ENCODE peak calls at places on chromosomes 7 and 10, in five cellular contexts. H is right atrium auricular region, K is HCT116, A is stomach, M is GM23338. U is an unnamed sample. For H3K4me1, the result is how much of the 10 kb centered on the place peaks cover.

GRCh38 chr7:149883049-149883439 is 9.3 kb downstream of the ATP6V0E2 start:
- DNase-seq in K (no peak), M (no peak), A (no peak), H (no peak), U (no peak)

GRCh38 chr10:30028006-30028441 is 31.4 kb downstream of the JCAD start:
- DNase-seq in M (no peak), H (peak), A (peak), K (no peak), U (peak)

GRCh38 chr10:47031251-47031952 is 120.2 kb downstream of the PTPN20 start:
- DNase-seq in K (peak), M (peak), H (peak), A (no peak), U (no peak)

GRCh38 chr7:1595027-1595426 is 25.2 kb upstream of the PSMG3 start:
- DNase-seq in K (no peak), H (no peak), M (no peak), A (no peak), U (no peak)

GRCh38 chr7:101901661-101902491 is 84.5 kb downstream of the CUX1 start:
- DNase-seq in A (no peak), H (no peak), M (no peak), K (no peak), U (no peak)

GRCh38 chr10:131911451-131911850 is 10.6 kb downstream of the PPP2R2D start:
- DNase-seq in A (no peak), K (no peak), M (no peak), H (no peak), U (no peak)

GRCh38 chr7:66669088-66669487 is 40.4 kb downstream of the KCTD7 start:
- DNase-seq in K (no peak), H (peak), M (no peak), A (no peak), U (no peak)

GRCh38 chr7:96299496-96299895 is 22.4 kb downstream of the SLC25A13 start:
- DNase-seq in H (no peak), A (no peak), K (no peak), M (no peak), U (no peak)

GRCh38 chr10:2839081-2839725 is 228.1 kb upstream of the PFKP start:
- DNase-seq in H (no peak), K (no peak), M (peak), A (no peak), U (peak)

GRCh38 chr7:88758355-88759215 is 915 bp upstream of the ZNF804B start:
- DNase-seq in M (peak), K (no peak), H (no peak), A (no peak), U (no peak)

GRCh38 chr10:112804036-112804435 is 146.0 kb upstream of the TCF7L2 start:
- DNase-seq in M (peak), A (peak), H (no peak), K (no peak), U (no peak)

GRCh38 chr7:8430643-8431042 is 2.8 kb upstream of the NXPH1 start:
- DNase-seq in K (no peak), A (no peak), H (no peak), M (no peak), U (no peak)

GRCh38 chr10:86207226-86207625 is 159.4 kb downstream of the GRID1 start:
- DNase-seq in K (no peak), H (no peak), M (no peak), A (no peak), U (no peak)

GRCh38 chr10:84214612-84215235 is 10.6 kb downstream of the LRIT2 start:
- DNase-seq in K (peak), H (no peak), M (peak), A (no peak), U (peak)

GRCh38 chr7:8189615-8190014 is 72.4 kb downstream of the ICA1 start:
- DNase-seq in A (no peak), M (peak), H (no peak), K (no peak), U (no peak)

GRCh38 chr10:93796167-93796566 is 38.4 kb downstream of the LGI1 start:
- DNase-seq in M (no peak), H (no peak), K (no peak), A (no peak), U (no peak)

GRCh38 chr10:38027992-38028391 is 17.5 kb downstream of the ZNF33A start:
- DNase-seq in H (no peak), A (no peak), M (no peak), K (peak), U (no peak)

GRCh38 chr7:148849393-148850098 is 34.5 kb downstream of the EZH2 start:
- DNase-seq in M (no peak), H (no peak), K (no peak), A (no peak), U (no peak)

GRCh38 chr7:141475678-141476077 is 75.5 kb upstream of the AGK start:
- DNase-seq in K (no peak), M (no peak), A (no peak), H (no peak), U (no peak)

GRCh38 chr7:114711244-114711643 is 210.7 kb upstream of the MDFIC start:
- DNase-seq in A (no peak), K (no peak), M (no peak), H (no peak), U (no peak)

GRCh38 chr10:59361659-59362183 is 628 bp downstream of the FAM13C start:
- DNase-seq in H (no peak), K (no peak), M (no peak), A (no peak), U (no peak)

GRCh38 chr7:151904270-151904669 is 27.4 kb upstream of the PRKAG2 start:
- DNase-seq in M (no peak), K (no peak), A (no peak), H (no peak), U (no peak)

GRCh38 chr10:3623746-3624145 is 161.3 kb downstream of the KLF6 start:
- DNase-seq in K (no peak), A (no peak), M (peak), H (no peak), U (no peak)

GRCh38 chr10:110010076-110011069 is 2.6 kb downstream of the ADD3 start:
- DNase-seq in M (no peak), H (no peak), K (no peak), A (no peak), U (peak)

GRCh38 chr7:36763084-36763807 is 39.0 kb upstream of the AOAH start:
- DNase-seq in A (no peak), M (peak), H (no peak), K (no peak), U (no peak)

GRCh38 chr7:86785641-86786040 is 141.9 kb downstream of the GRM3 start:
- DNase-seq in M (no peak), H (no peak), K (no peak), A (no peak), U (no peak)

GRCh38 chr7:1010226-1010625 is 27.2 kb downstream of the CYP2W1 start:
- DNase-seq in M (no peak), A (no peak), K (no peak), H (no peak), U (no peak)

GRCh38 chr7:118844748-118845147 is 620.2 kb downstream of the ANKRD7 start:
- DNase-seq in M (no peak), K (no peak), H (no peak), A (no peak), U (no peak)

GRCh38 chr10:4931587-4931986 is 31.6 kb upstream of the AKR1C1 start:
- DNase-seq in A (peak), K (no peak), H (no peak), M (no peak), U (no peak)

GRCh38 chr10:125263551-125263950 is 103.2 kb upstream of the CTBP2 start:
- DNase-seq in M (peak), H (no peak), K (peak), A (no peak), U (no peak)

GRCh38 chr10:46033602-46034011 is 3.2 kb upstream of the NCOA4 start:
- DNase-seq in A (peak), M (no peak), H (no peak), K (no peak), U (no peak)

GRCh38 chr7:136677456-136678365 is 190.7 kb upstream of the CHRM2 start:
- DNase-seq in H (no peak), K (no peak), M (no peak), A (no peak), U (peak)

GRCh38 chr10:102621418-102622325 is 22.6 kb upstream of the TRIM8 start:
- DNase-seq in A (no peak), M (no peak), H (no peak), K (no peak), U (no peak)

GRCh38 chr7:90736968-90737939 is 141.1 kb downstream of the CDK14 start:
- DNase-seq in A (no peak), K (no peak), M (no peak), H (no peak), U (no peak)

GRCh38 chr7:87574630-87575029 is 26.1 kb downstream of the ABCB1 start:
- DNase-seq in H (no peak), M (no peak), A (no peak), K (peak), U (no peak)

GRCh38 chr10:16509996-16510395 is 11.7 kb downstream of the C1QL3 start:
- DNase-seq in M (no peak), H (no peak), A (no peak), K (no peak), U (no peak)

GRCh38 chr10:27240891-27241639 is 468 bp upstream of the ACBD5 start:
- DNase-seq in M (peak), K (no peak), A (peak), H (no peak), U (no peak)

DNA sequence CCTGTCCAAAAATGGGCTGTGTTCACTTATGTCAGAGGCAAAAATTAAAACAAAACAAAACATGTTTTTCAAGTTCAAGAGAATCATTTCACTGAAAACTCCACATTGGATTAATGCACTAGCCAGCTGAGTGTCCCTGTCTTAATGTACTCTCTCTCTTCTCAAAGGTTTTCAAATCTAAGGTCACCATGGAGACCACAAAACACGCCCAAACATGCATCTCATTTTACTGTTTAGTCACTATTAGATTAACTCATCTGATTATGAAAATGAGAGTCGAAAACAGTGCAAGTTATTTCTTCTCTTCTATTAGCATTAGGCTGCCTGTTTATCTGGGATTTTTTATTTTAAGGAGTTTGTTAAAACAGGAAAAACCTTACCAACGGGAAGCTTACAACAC is 70.8 kb upstream of the ASAH2 start:
- DNase-seq in H (no peak), A (no peak), M (no peak), K (no peak), U (no peak)
- H3K4me1 ChIP-seq in H (under half), A (under half), M (under half), K (under half), U (under half)

GRCh38 chr10:103671561-103671960 is 178.1 kb downstream of the NEURL1 start:
- DNase-seq in K (no peak), H (no peak), M (no peak), A (no peak), U (no peak)
- H3K4me1 ChIP-seq in K (under half), H (under half), M (under half), A (under half), U (under half)

GRCh38 chr7:44618045-44618444 is 11.6 kb downstream of the OGDH start:
- DNase-seq in H (no peak), K (no peak), M (no peak), A (no peak), U (no peak)
- H3K4me1 ChIP-seq in H (half or more), K (half or more), M (under half), A (half or more), U (under half)

DNA sequence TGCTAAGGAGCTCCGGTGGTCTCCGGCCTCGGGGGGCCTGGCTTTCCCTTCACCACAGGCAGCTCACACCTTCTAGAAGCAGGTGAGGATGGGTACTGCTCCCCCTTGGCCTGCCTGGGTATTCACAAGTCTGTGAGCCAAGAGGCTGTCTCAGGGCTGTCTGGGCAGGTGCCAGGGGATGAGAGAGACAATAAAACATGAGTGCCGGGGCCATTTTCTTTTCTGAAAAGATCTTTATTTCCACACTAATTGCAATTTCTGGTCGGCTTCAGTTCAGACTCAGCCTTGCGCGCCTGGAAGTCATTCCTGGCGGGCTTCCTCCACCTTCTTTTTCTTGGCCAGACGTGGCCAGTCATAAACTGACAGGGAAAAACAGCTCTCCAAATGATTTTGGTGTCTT is 171.3 kb downstream of the ARHGAP12 start:
- DNase-seq in A (no peak), M (no peak), K (no peak), H (no peak), U (no peak)
- H3K4me1 ChIP-seq in A (under half), M (half or more), K (half or more), H (under half), U (under half)

GRCh38 chr7:100544386-100544785 is 5.4 kb downstream of the AGFG2 start:
- DNase-seq in K (no peak), M (no peak), A (no peak), H (no peak), U (no peak)
- H3K4me1 ChIP-seq in K (half or more), M (half or more), A (half or more), H (half or more), U (under half)

GRCh38 chr7:108535744-108536143 is 9.8 kb upstream of the PNPLA8 start:
- DNase-seq in A (no peak), K (no peak), M (no peak), H (no peak), U (no peak)

GRCh38 chr7:108537229-108537628 is 11.3 kb upstream of the PNPLA8 start:
- DNase-seq in M (no peak), A (no peak), K (no peak), H (no peak), U (no peak)

DNA sequence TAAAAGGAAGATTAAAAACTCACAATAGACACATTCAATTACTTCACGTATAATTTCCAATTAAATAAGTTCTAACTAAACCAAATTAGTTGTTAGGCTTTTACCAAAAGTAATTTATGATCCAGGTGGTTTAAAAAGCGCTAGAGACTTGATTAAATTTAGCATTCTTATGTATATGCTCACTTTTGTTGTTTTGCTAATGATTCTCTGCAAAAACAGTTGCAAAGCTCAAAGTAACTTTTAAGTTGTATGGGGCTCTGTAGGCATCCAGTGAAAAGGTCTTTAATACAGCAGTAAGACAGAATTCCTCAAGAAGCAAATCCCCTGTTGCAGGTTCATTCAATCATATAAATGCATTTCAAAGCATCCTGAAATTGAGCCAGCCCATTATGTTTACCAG is 15.6 kb upstream of the PNPLA8 start:
- DNase-seq in K (no peak), A (no peak), M (peak), H (no peak), U (no peak)
- H3K4me1 ChIP-seq in K (under half), A (under half), M (under half), H (under half), U (under half)

DNA sequence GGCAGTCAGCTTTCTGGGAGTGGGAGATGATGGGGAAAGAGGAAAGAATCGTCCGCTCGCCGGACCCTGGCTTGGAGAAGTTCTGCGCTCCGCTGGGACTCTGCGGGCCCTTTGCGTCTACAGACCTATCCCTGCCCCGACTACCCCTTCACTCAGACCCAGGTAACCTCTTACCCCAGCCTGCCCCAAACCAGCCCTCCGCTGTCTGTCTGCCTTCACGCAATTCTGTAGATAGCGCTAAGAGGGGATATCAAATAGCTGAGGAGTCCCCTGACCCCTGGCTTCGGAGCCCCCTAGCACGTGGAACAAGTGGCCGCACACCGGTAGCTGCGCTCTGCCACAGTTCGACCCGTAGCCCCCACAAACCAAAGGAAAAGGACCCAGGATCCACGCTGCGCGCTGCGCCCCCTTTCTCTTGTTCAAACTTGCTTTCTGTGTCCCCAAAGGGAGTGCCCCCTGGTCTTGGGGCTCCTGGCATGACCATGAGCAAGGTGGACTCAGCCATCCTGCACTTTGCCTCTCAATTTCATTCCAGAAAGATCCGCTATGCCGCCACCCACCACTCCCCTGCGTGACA is 7.0 kb downstream of the HOXA4 start:
- DNase-seq in M (peak), A (no peak), H (no peak), K (no peak), U (no peak)
- H3K4me1 ChIP-seq in M (under half), A (half or more), H (under half), K (half or more), U (under half)

DNA sequence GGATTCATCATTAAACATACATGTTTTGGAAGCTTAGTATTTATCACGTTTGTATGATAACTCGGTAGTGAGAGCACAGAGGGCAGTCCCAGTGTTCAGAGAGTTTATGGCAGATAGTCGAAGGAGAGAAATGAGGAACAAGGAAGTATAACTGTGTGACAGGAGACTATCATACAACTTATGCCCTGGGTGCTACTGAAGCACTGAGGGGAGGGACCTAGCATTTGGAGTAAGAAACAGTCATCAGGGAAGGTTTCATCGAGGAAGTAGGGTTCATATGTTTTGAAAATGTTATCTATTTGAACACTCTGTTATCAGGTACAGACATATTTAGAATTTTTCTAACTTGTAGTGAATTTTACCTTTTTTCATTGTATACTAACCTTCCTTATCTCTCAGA is 1214.4 kb upstream of the C7orf33 start:
- DNase-seq in A (no peak), M (no peak), H (no peak), K (no peak), U (no peak)
- H3K4me1 ChIP-seq in A (under half), M (under half), H (under half), K (under half), U (under half)

DNA sequence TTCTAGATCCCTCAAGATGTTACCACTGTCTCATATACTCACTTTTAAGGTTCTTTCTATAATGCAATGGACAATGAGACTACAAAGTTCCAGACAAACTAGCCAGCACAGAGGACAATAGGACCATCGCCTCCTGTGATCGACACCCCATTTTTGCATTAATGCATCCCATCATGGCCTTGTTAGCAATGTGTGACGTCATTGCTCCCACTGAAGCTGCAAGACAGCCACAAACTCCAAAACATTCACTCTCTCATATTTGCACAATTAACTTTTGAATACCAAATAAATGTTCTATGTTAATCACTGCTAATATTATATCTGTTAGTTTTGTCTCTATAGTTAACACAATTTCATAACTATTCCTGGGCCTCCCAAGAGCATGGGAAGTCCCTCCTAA is 88.8 kb upstream of the TMEM72 start:
- DNase-seq in A (no peak), H (no peak), M (no peak), K (no peak), U (no peak)
- H3K4me1 ChIP-seq in A (under half), H (under half), M (under half), K (under half), U (under half)

GRCh38 chr10:95478935-95479334 is 82.2 kb downstream of the SORBS1 start:
- DNase-seq in H (peak), M (no peak), K (no peak), A (no peak), U (no peak)

GRCh38 chr10:95480102-95480900 is 80.9 kb downstream of the SORBS1 start:
- DNase-seq in H (peak), K (no peak), A (no peak), M (no peak), U (no peak)

GRCh38 chr10:95476482-95477174 is 84.5 kb downstream of the SORBS1 start:
- DNase-seq in M (peak), H (no peak), A (no peak), K (no peak), U (no peak)

GRCh38 chr10:95477175-95477520 is 84.0 kb downstream of the SORBS1 start:
- DNase-seq in A (no peak), H (no peak), M (no peak), K (no peak), U (no peak)

DNA sequence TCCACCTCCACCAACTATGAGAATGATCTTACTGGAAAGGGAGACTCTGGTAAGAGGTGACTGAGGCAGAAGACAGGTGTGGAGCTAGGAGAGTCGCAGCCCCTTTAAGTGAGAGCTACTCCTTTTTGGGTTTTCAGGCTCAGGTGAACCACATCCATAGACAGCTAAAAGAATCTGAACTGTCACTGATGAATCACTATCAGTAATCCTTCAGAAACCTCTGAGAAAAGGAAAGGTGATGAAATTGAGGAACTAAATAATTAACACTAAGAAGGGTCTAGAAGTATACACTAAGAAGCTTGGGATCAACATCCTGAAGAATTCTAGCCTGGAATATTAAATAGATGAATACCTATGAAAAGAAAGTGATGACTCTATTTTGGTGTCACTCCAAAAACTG is 83.0 kb downstream of the SORBS1 start:
- DNase-seq in M (no peak), H (no peak), K (no peak), A (no peak), U (no peak)
- H3K4me1 ChIP-seq in M (half or more), H (half or more), K (under half), A (half or more), U (under half)